ENCODE peak calls at places on chromosome 6, in eight cellular contexts. B is K562, E is A549, X is SK-N-SH, I is esophagus muscularis mucosa, J is stomach, Q is transverse colon, K is tibial nerve. Z is an unnamed sample.
A peak's percentile ranks its signal among the peaks of the same experiment; 100 is the strongest.

GRCh38 chr6:39378175-39378889 is 55.8 kb upstream of the KCNK16 start:
- DNase-seq in X (no peak), K (no peak), I (no peak), Q (no peak), J (no peak), E (no peak), B (no peak), Z (no peak)

GRCh38 chr6:129744201-129744879 is 34.4 kb upstream of the ARHGAP18 start:
- DNase-seq in K (no peak), Q (no peak), X (no peak), I (no peak), J (no peak), E (peak; percentile 11), B (no peak), Z (peak; percentile 59)

GRCh38 chr6:137156650-137157049 is 16.8 kb downstream of the IL22RA2 start:
- DNase-seq in I (no peak), J (no peak), X (no peak), E (no peak), K (no peak), B (no peak), Q (no peak), Z (no peak)

GRCh38 chr6:170368544-170368943 is 62.0 kb downstream of the FAM120B start:
- DNase-seq in I (no peak), Q (no peak), J (no peak), K (no peak), B (no peak), E (no peak), X (no peak), Z (no peak)

GRCh38 chr6:126118934-126119333 is 132.6 kb downstream of the TRMT11 start:
- DNase-seq in B (no peak), E (no peak), I (no peak), Q (no peak), K (no peak), J (no peak), X (no peak), Z (no peak)

GRCh38 chr6:157753291-157753690 is 69.8 kb upstream of the SNX9 start:
- DNase-seq in X (no peak), Q (no peak), B (no peak), K (no peak), I (no peak), E (no peak), J (no peak), Z (no peak)

GRCh38 chr6:143896096-143896880 is 32.0 kb downstream of the ZC2HC1B start:
- DNase-seq in J (peak; percentile 50), Q (peak; percentile 52), I (no peak), E (no peak), X (no peak), K (no peak), B (no peak), Z (no peak)

GRCh38 chr6:42017021-42017643 is 33.2 kb upstream of the TAF8 start:
- DNase-seq in J (no peak), X (peak; percentile 55), K (no peak), I (no peak), B (peak; percentile 96), Q (no peak), E (peak; percentile 27), Z (no peak)

GRCh38 chr6:26536571-26537159 is 1.5 kb upstream of the HMGN4 start:
- DNase-seq in K (no peak), B (no peak), Q (peak; percentile 52), I (no peak), E (no peak), X (peak; percentile 41), J (no peak), Z (peak; percentile 67)

GRCh38 chr6:34338811-34339210 is 53.7 kb downstream of the NUDT3 start:
- DNase-seq in X (no peak), K (no peak), J (no peak), E (no peak), B (no peak), I (no peak), Q (no peak), Z (no peak)

GRCh38 chr6:63014290-63014689 is 197.0 kb upstream of the FKBP1C start:
- DNase-seq in X (no peak), J (no peak), E (no peak), K (no peak), I (no peak), Q (no peak), B (no peak), Z (no peak)

GRCh38 chr6:21999012-21999528 is 297.8 kb downstream of the PRL start:
- DNase-seq in X (peak; percentile 61), E (no peak), I (no peak), K (no peak), J (no peak), Q (no peak), B (no peak), Z (no peak)

GRCh38 chr6:473356-473755 is 81.8 kb downstream of the IRF4 start:
- DNase-seq in X (no peak), Q (no peak), K (no peak), E (no peak), I (no peak), B (no peak), J (no peak), Z (no peak)

GRCh38 chr6:157224178-157224956 is 99.0 kb downstream of the TMEM242 start:
- DNase-seq in X (no peak), B (no peak), J (no peak), Q (no peak), E (no peak), I (no peak), K (no peak), Z (no peak)

GRCh38 chr6:123829302-123829953 is 25.8 kb downstream of the NKAIN2 start:
- DNase-seq in J (no peak), E (no peak), B (no peak), Q (no peak), I (no peak), K (no peak), X (no peak), Z (no peak)

GRCh38 chr6:25579484-25579883 is 72.5 kb upstream of the SCGN start:
- DNase-seq in K (no peak), X (no peak), Q (no peak), I (no peak), J (no peak), E (no peak), B (no peak), Z (no peak)

GRCh38 chr6:35318200-35318844 is 20.7 kb downstream of the DEF6 start:
- DNase-seq in I (no peak), Q (peak; percentile 88), K (peak; percentile 72), B (peak; percentile 59), E (peak; percentile 75), X (peak; percentile 99), J (peak; percentile 87), Z (peak; percentile 89)

GRCh38 chr6:15509335-15509933 is 153.4 kb downstream of the DTNBP1 start:
- DNase-seq in J (no peak), K (no peak), X (no peak), B (peak; percentile 89), Q (no peak), E (no peak), I (no peak), Z (no peak)

GRCh38 chr6:166569206-166569605 is 17.3 kb downstream of the RAMACL start:
- DNase-seq in B (no peak), I (no peak), Q (no peak), K (no peak), J (no peak), E (no peak), X (no peak), Z (no peak)

GRCh38 chr6:166567107-166567506 is 19.4 kb downstream of the RAMACL start:
- DNase-seq in X (no peak), B (no peak), I (no peak), Q (no peak), J (no peak), K (no peak), E (no peak), Z (no peak)

GRCh38 chr6:166565084-166565651 is 21.3 kb downstream of the RAMACL start:
- DNase-seq in B (no peak), X (no peak), I (no peak), E (no peak), J (no peak), Q (no peak), K (no peak), Z (no peak)

GRCh38 chr6:166566026-166567011 is 20.2 kb downstream of the RAMACL start:
- DNase-seq in K (no peak), B (no peak), I (no peak), E (no peak), Q (no peak), X (no peak), J (no peak), Z (no peak)

GRCh38 chr6:166567813-166568212 is 18.7 kb downstream of the RAMACL start:
- DNase-seq in Q (no peak), E (no peak), I (no peak), J (no peak), X (no peak), K (no peak), B (no peak), Z (no peak)
- H3K4me3 ChIP-seq in Q (no peak overlapping the region), E (no peak overlapping the region), I (no peak overlapping the region), J (no peak overlapping the region), X (no peak overlapping the region), K (no peak overlapping the region), B (no peak overlapping the region), Z (no peak overlapping the region)

DNA sequence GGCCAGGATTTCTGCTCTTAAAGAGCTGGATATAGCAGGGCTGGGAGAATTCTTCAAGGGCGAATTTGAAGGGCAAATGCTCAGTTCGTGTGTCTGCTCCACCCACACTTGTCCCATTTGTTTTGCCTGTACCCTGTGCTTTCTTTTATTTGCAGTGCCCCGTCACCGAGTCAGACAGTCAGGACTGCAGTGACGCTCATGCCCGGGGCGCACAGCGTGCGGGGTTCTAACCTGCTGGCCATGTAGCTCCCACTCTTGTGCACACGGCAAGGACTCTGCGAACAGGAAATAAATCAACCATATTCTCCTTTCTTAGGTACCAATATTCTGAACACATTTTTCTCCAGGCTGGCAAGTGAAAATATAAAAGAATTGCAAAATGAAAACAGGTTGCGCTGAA is 17.7 kb downstream of the LYRM4 start:
- DNase-seq in E (no peak), J (no peak), X (no peak), Q (no peak), B (no peak), I (no peak), K (no peak), Z (no peak)
- TF ChIP-seq CTCF in E (no peak), J (no peak), X (no peak), Q (no peak), B (no peak), I (no peak), K (no peak), Z (no peak)

DNA sequence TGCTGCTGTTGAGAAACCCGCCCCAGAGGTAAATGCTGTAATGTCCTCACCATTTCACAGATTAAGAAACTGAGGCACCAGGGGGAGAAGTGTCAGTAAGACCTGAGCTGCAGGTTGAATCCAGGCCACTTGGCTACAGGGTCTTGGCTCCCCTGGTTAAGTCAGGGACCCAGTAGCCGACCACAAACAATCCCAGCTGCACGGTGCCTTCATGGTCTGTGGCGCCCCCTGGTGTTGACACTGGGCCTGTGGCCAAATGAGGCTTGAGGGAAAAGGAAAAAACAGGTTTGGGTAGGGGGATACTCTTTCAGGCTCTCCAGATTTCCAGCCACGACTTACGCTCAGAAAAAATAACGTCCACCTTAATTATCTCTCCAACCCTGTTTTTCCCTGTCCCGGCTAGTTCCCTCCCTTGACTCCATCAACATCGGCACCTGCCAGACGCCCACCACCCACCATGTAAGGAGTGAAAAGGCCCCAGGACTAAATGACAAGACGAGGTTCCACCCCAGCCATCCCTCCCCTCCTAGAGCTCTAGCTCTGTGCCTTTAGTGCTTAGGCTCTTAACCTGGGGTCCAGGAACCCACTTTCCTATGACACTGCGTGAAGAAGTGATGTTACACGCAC is 47.7 kb upstream of the POLR1H start:
- DNase-seq in K (no peak), I (peak; percentile 82), X (peak; percentile 64), Q (no peak), J (no peak), B (peak; percentile 46), E (peak; percentile 3), Z (no peak)
- TF ChIP-seq EP300 in K (no peak), I (no peak), X (no peak), Q (no peak), J (no peak), B (no peak), E (no peak), Z (no peak)

GRCh38 chr6:103122766-103123601 is 1729.5 kb downstream of the GRIK2 start:
- DNase-seq in X (peak; percentile 27), B (peak; percentile 4), Q (peak; percentile 39), E (no peak), J (peak; percentile 54), K (no peak), I (no peak), Z (no peak)
- H3K4me3 ChIP-seq in X (peak overlapping the region; percentile 35), B (no peak overlapping the region), Q (no peak overlapping the region), E (no peak overlapping the region), J (no peak overlapping the region), K (no peak overlapping the region), I (no peak overlapping the region), Z (no peak overlapping the region)